ENCODE peak calls at places on chromosomes 4 and X, in four cellular contexts. T is cardiac muscle cell, J is transverse colon, Y is breast epithelium. W is an unnamed sample.

GRCh38 chr4:123484291-123484926 is 87.8 kb downstream of the SPRY1 start:
- DNase-seq in T (no peak), J (no peak), Y (no peak), W (no peak)

GRCh38 chrX:134849390-134849789 is 141.4 kb upstream of the SMIM10 start:
- DNase-seq in T (peak), J (no peak), Y (no peak), W (no peak)

GRCh38 chrX:645024-645376 is 14.4 kb downstream of the SHOX start:
- DNase-seq in T (no peak), J (peak), Y (no peak), W (no peak)

GRCh38 chrX:39886282-39886681 is 211.5 kb downstream of the BCOR start:
- DNase-seq in T (no peak), J (no peak), Y (no peak), W (no peak)

GRCh38 chr4:182897601-182898478 is 19.3 kb downstream of the DCTD start:
- DNase-seq in T (no peak), J (no peak), Y (no peak), W (no peak)

GRCh38 chrX:10615931-10616780 is 4.2 kb downstream of the MID1 start:
- DNase-seq in T (peak), J (peak), Y (no peak), W (no peak)

GRCh38 chr4:33709247-33709646 is 2535.1 kb downstream of the ARAP2 start:
- DNase-seq in T (peak), J (no peak), Y (no peak), W (no peak)

GRCh38 chrX:115054876-115055275 is 37.5 kb upstream of the IL13RA2 start:
- DNase-seq in T (no peak), J (no peak), Y (no peak), W (no peak)

GRCh38 chr4:53905281-53905934 is 159.0 kb downstream of the CHIC2 start:
- DNase-seq in T (peak), J (no peak), Y (no peak), W (no peak)

GRCh38 chr4:143207555-143207954 is 22.8 kb downstream of the USP38 start:
- DNase-seq in T (peak), J (no peak), Y (no peak), W (no peak)

GRCh38 chr4:100722866-100723459 is 205.1 kb upstream of the EMCN start:
- DNase-seq in T (no peak), J (no peak), Y (no peak), W (no peak)

DNA sequence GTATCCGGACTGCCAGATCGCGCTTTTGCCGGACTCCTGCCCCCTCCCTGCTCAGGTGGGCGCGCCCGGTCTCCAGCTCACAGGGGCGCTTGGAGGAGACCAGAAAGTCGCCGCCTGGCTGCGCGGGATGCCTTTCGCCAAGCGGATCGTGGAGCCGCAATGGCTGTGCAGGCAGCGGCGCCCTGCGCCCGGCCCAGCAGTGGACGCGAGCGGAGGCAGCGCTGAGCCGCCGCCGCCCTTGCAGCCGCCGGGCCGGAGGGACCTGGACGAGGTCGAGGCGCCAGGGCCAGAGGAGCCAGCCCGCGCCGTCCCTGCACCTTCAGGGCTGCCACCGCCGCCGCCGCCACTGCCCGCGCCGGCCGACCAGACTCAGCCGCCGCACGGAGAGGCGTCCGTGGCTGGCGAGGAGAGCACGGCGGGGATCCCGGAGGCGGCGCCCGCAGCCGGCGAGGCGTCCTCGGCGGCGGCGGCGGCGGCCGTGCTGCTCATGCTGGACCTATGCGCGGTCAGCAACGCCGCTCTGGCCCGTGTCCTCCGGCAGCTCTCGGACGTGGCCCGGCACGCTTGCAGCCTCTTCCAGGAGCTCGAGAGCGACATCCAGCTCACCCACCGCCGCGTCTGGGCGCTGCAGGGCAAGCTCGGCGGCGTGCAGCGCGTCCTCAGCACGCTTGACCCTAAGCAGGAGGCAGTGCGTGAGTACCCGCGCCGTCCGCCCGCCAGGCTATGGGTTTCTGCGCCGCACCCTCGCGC is 806 bp downstream of the NHS start:
- DNase-seq in T (peak), J (peak), Y (no peak), W (no peak)
- H3K27ac ChIP-seq in T (no peak), J (peak), Y (peak), W (no peak)

GRCh38 chr4:80202784-80203553 is 5.7 kb downstream of the PRDM8 start:
- DNase-seq in T (peak), J (peak), Y (no peak), W (no peak)

GRCh38 chr4:80202190-80202711 is 4.9 kb downstream of the PRDM8 start:
- DNase-seq in T (peak), J (peak), Y (peak), W (peak)

GRCh38 chr4:80199004-80199579 is 1.8 kb downstream of the PRDM8 start:
- DNase-seq in T (no peak), J (no peak), Y (no peak), W (no peak)

GRCh38 chr4:80199947-80200346 is 2.6 kb downstream of the PRDM8 start:
- DNase-seq in T (no peak), J (no peak), Y (no peak), W (no peak)

GRCh38 chr4:80201326-80202151 is 4.2 kb downstream of the PRDM8 start:
- DNase-seq in T (peak), J (peak), Y (no peak), W (no peak)
- H3K27ac ChIP-seq in T (no peak), J (peak), Y (peak), W (peak)

DNA sequence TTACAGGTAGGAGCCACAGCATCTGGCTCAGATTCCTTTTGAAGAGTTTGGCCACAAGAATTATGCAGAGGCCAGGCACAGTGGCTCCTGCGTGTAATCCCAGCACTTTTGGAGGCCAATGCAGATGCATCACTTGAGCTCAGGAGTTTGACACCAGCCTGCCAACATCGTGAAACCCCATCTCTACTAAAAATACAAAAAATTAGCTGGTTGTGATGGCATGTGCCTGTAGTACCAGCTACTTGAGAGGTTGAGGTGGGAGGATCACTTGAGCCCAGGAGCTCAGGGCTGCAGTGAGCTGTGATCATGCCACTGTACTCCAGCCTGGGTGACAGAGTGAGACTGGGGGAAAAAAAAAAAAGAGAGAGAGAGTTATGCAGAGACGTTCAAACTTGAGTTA is 53.0 kb downstream of the MID1IP1 start:
- DNase-seq in T (no peak), J (no peak), Y (no peak), W (no peak)
- H3K27ac ChIP-seq in T (no peak), J (no peak), Y (no peak), W (no peak)

DNA sequence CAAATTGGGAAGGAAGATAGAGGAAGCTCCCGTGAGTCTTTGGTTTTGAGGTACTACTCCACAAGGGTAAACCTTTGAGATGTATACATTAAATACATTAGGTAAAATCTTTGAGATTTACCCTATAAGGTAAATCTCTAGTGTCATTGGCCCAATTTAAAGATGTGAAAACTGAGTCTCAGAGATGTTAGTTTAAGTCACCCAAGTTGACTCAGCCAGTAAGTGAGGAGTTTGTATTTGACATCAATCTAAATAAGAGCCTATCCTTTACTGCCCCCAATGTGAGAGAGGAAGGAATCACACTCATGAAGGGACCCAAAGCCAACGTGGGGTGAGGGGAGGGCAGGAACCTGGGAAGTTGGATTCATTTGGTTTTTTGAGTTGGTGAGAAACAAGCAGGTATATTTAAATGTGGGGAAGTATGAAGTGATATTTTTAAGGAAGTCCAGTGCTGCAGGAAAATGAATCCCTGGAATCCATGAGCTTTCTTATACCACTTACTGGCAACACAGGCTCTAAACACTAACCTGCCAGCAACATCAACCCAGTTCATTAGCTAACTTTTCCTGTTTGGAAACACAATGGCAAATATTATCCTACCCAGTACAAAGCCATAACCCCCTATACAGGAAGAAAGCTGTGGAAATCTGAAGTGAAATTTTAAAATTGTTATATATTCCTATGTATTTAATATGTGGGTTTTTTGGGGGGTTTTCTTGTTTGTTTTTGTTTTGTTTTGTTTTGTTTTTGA is 55.3 kb downstream of the PALLD start:
- DNase-seq in T (no peak), J (no peak), Y (no peak), W (no peak)
- H3K27ac ChIP-seq in T (no peak), J (no peak), Y (peak), W (no peak)

GRCh38 chr4:54941994-54942552 is 183.3 kb downstream of the KDR start:
- DNase-seq in T (peak), J (no peak), Y (no peak), W (no peak)
- H3K27ac ChIP-seq in T (no peak), J (no peak), Y (no peak), W (no peak)

DNA sequence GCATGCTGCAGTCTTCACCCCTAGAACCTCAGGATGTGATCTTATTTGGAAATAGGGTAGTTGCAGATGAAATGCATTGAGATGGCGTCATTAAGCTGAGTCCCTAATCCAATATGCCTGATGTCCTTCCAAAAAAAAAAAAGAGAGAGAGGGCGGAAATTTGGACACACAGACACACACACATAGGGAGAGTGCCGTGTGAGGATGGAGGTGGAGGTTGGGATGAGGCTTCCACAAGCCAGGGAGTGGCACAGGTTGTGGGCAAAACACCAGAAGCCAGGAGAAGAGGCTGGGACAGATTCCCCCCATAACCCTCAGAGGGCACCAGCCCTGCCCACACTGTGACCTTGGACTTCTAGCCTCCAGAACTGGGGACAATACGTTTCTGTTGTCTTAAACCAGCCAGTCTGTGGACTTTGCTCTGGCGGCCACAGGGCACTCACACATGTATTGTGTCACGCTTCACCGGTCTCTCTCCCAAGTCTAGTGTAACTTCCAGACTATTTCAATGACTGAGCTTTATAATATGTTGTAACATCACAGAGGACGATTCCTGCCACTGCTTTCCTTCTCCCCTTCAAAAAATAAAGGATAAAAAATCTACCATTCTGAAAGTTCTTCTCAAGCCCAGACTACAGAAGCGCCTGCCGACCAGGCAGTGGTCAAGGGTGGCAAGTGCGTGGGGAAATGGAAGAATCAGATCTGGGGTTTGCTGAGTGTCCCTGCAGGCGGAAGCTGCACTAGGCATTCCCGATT is 35.8 kb upstream of the MAN2B2 start:
- DNase-seq in T (no peak), J (no peak), Y (no peak), W (no peak)
- H3K27ac ChIP-seq in T (no peak), J (no peak), Y (no peak), W (peak)

DNA sequence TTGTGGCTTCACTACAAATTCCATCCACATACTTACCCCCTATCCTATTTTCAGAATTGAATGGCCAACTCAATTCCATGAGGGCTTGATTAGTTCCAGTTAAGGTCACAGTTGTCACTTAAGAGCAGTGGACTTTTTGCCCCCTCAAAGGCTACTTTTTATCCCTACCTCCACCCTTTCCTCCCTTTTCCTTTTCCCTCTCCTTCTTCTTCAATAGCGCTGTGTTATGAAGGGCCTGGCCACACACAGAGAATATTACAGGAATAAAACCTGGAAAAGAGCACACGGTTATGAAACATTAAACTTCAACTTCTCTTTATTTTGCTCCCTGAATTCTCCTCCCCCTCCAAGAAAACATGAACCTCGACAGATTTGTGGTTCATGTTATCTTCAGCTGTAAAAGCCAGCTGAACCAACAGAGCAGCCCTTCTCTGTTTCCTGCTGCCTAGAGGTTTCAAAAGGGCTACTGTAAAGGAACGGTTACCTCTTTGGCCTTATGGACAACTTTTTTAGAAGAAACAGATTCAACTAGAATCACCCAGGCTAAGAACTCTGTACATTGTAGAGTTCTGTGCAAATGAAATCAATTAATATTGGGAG is 87.0 kb upstream of the RPL34 start:
- DNase-seq in T (peak), J (no peak), Y (no peak), W (no peak)
- H3K27ac ChIP-seq in T (peak), J (no peak), Y (no peak), W (no peak)

DNA sequence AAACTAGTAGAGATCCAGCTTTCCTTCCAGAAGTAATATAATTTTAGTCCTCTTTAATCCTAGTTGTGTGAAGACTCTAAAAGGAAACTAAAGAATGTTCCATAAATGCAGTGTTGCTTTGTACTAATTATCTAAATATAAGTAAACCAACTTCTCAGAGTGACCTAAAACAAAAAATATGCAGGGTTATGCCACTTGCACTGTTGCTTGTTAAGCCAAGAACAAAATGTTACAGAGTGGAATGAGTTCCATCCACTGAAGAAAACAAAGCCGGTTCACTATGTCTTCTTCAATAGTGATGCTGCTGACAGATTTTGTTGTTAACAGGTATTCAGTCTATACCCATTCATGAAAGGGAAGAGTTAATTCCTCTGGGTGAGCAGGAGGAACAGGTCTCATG is 252.0 kb upstream of the DIAPH2 start:
- DNase-seq in T (peak), J (no peak), Y (no peak), W (no peak)
- H3K27ac ChIP-seq in T (no peak), J (no peak), Y (no peak), W (no peak)

GRCh38 chrX:137915466-137915865 is 349.5 kb downstream of the ZIC3 start:
- DNase-seq in T (no peak), J (no peak), Y (no peak), W (no peak)
- H3K27ac ChIP-seq in T (no peak), J (no peak), Y (no peak), W (no peak)

DNA sequence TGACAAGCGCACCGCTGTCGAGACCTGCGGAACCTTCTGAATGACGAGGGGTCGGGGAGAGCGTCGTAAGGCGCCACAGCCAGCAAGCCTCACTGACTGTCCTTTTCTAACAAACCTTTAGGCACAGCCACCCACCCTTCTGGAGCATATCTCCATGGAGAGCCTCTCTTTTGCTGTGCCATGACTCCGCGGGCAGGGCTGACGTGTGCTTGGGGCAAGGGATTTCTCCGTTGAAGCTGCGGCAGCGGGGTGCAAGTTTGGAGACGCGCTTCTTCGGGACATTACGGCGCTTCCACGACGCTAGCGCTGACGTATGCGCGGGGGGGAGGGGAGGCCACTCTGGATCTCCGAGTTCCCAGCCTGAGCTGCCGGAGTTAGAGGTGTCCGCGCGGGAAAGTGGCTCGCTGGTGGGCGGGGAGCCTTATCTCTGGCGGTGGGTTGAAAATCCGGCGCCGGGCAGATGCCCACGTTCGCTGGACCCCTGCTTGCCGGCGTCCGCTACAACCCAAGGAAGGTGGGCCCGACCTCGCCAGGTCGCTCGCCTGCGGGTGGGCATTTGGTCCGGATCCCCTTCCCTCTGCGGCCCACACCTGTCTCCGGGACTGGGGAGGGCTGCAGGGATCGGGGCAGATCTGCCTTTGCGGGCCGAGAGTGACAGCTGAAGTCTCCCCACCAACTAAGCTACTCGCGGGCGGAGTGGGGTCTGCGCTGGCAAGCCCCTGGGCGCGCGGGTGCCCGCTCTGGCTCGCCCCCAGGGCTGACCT is 540 bp upstream of the SLC10A7 start:
- DNase-seq in T (peak), J (peak), Y (peak), W (peak)
- H3K27ac ChIP-seq in T (peak), J (peak), Y (peak), W (peak)